ENCODE peak calls at places on chromosomes 6 and 20, in six cellular contexts. O is progenitor cell of endocrine pancreas, D is ELR, P is RPMI7951, C is NCI-H226, Q is LoVo. M is an unnamed sample.

GRCh38 chr20:41352666-41353065 is 12.0 kb downstream of the LPIN3 start:
- DNase-seq in C (no peak), D (no peak), Q (no peak), O (no peak), P (no peak), M (no peak)

GRCh38 chr20:24403410-24403809 is 66.0 kb upstream of the SYNDIG1 start:
- DNase-seq in O (no peak), Q (no peak), C (no peak), P (peak), D (peak), M (no peak)

GRCh38 chr20:36116813-36117441 is 37.6 kb upstream of the EPB41L1 start:
- DNase-seq in P (peak), D (peak), C (peak), O (no peak), Q (no peak), M (no peak)

GRCh38 chr20:6685181-6685582 is 82.3 kb upstream of the BMP2 start:
- DNase-seq in P (peak), D (peak), Q (peak), C (peak), O (no peak), M (peak)

GRCh38 chr20:1854246-1854645 is 41.0 kb upstream of the SIRPA start:
- DNase-seq in O (no peak), P (no peak), D (no peak), Q (no peak), C (no peak), M (no peak)

GRCh38 chr6:39044181-39044580 is 4.4 kb upstream of the GLP1R start:
- DNase-seq in D (no peak), C (no peak), O (no peak), Q (no peak), P (no peak), M (no peak)

GRCh38 chr6:50815436-50816114 is 3.1 kb upstream of the TFAP2B start:
- DNase-seq in D (peak), C (no peak), P (no peak), Q (peak), O (no peak), M (peak)

GRCh38 chr20:14712302-14712739 is 374.9 kb upstream of the FLRT3 start:
- DNase-seq in D (no peak), C (peak), O (no peak), Q (peak), P (no peak), M (no peak)

GRCh38 chr6:16273266-16273665 is 34.9 kb downstream of the GMPR start:
- DNase-seq in P (peak), O (no peak), D (no peak), C (peak), Q (no peak), M (peak)

GRCh38 chr6:109349419-109349987 is 32.8 kb downstream of the CD164 start:
- DNase-seq in C (peak), Q (peak), P (peak), D (peak), O (no peak), M (peak)

GRCh38 chr6:42704937-42705374 is 17.4 kb downstream of the PRPH2 start:
- DNase-seq in P (no peak), C (no peak), Q (no peak), O (no peak), D (no peak), M (no peak)

GRCh38 chr6:136037885-136038460 is 186.5 kb downstream of the PDE7B start:
- DNase-seq in C (no peak), Q (no peak), P (peak), D (peak), O (no peak), M (peak)

GRCh38 chr20:62638680-62639406 is 3.5 kb upstream of the SLCO4A1 start:
- DNase-seq in D (no peak), C (no peak), Q (no peak), P (no peak), O (no peak), M (no peak)

GRCh38 chr20:62632575-62632974 is 9.7 kb upstream of the SLCO4A1 start:
- DNase-seq in D (no peak), O (no peak), C (no peak), Q (no peak), P (no peak), M (peak)

GRCh38 chr6:39884696-39885095 is 49.6 kb downstream of the MOCS1 start:
- DNase-seq in O (no peak), Q (no peak), P (peak), C (peak), D (peak), M (no peak)

GRCh38 chr20:11168026-11168425 is 494.2 kb upstream of the JAG1 start:
- DNase-seq in Q (no peak), O (no peak), D (no peak), P (peak), C (peak), M (no peak)

GRCh38 chr6:28357036-28357435 is 7.3 kb downstream of the ZKSCAN3 start:
- DNase-seq in D (peak), C (no peak), O (no peak), Q (no peak), P (no peak), M (peak)

GRCh38 chr20:23257106-23257761 is 93.4 kb upstream of the NXT1 start:
- DNase-seq in D (peak), O (no peak), P (peak), C (no peak), Q (no peak), M (peak)

GRCh38 chr6:130575971-130576370 is 210.2 kb downstream of the TMEM200A start:
- DNase-seq in C (no peak), O (no peak), Q (no peak), D (no peak), P (peak), M (no peak)

GRCh38 chr6:169933251-169933821 is 181.9 kb downstream of the ERMARD start:
- DNase-seq in Q (no peak), P (no peak), O (no peak), D (no peak), C (no peak), M (no peak)

GRCh38 chr6:11215773-11216172 is 16.7 kb downstream of the NEDD9 start:
- DNase-seq in O (no peak), P (no peak), D (no peak), Q (no peak), C (no peak), M (peak)

GRCh38 chr6:116779569-116780164 is 14.1 kb upstream of the FAM162B start:
- DNase-seq in C (no peak), Q (peak), P (peak), O (no peak), D (peak), M (peak)